ENCODE peak calls at places on chromosomes 11 and 22, in ten cellular contexts. U is heart right ventricle, P is cardiac muscle cell, A is astrocyte, T is spleen, Q is psoas muscle, W is prostate gland, F is body of pancreas, B is stomach, I is left ventricle myocardium inferior. J is an unnamed sample. For H3K27me3 and H3K4me1, the result is how much of the 10 kb centered on the place peaks cover.

GRCh38 chr11:76004400-76004799 is 189.4 kb downstream of the UVRAG start:
- DNase-seq in U (no peak), A (no peak), B (no peak), Q (no peak), T (no peak), I (no peak), F (no peak), P (no peak), W (no peak), J (no peak)

GRCh38 chr11:132033051-132033450 is 662.6 kb downstream of the NTM start:
- DNase-seq in Q (no peak), B (no peak), P (no peak), I (no peak), A (no peak), W (no peak), F (no peak), T (no peak), U (no peak), J (no peak)

GRCh38 chr22:23272371-23272770 is 92.1 kb downstream of the BCR start:
- DNase-seq in Q (no peak), W (no peak), U (no peak), T (no peak), B (no peak), P (no peak), A (no peak), F (no peak), I (no peak), J (no peak)

GRCh38 chr11:113532697-113533424 is 57.7 kb upstream of the DRD2 start:
- DNase-seq in Q (peak), U (peak), T (no peak), W (peak), B (peak), F (peak), I (peak), A (peak), P (peak), J (peak)

GRCh38 chr22:48083502-48083901 is 1321.1 kb downstream of the TBC1D22A start:
- DNase-seq in F (no peak), I (no peak), T (peak), U (no peak), B (no peak), P (no peak), Q (no peak), W (no peak), A (no peak), J (no peak)

GRCh38 chr11:126443120-126443519 is 87.6 kb downstream of the ST3GAL4 start:
- DNase-seq in W (no peak), T (no peak), U (no peak), B (no peak), Q (no peak), I (no peak), P (no peak), F (no peak), A (no peak), J (no peak)

GRCh38 chr11:107769189-107769588 is 57.3 kb upstream of the SLN start:
- DNase-seq in T (no peak), B (no peak), P (no peak), F (no peak), W (no peak), Q (no peak), U (no peak), I (no peak), A (peak), J (no peak)

GRCh38 chr22:17423616-17424015 is 54.4 kb downstream of the CECR2 start:
- DNase-seq in Q (no peak), U (no peak), T (no peak), W (no peak), F (no peak), A (no peak), I (no peak), B (no peak), P (no peak), J (no peak)

GRCh38 chr11:108975641-108976071 is 310.8 kb downstream of the DDX10 start:
- DNase-seq in B (no peak), U (peak), Q (no peak), F (peak), T (no peak), W (no peak), P (peak), I (peak), A (no peak), J (no peak)

GRCh38 chr11:70912226-70912840 is 340.0 kb downstream of the SHANK2 start:
- DNase-seq in A (peak), Q (no peak), B (no peak), P (no peak), I (no peak), F (no peak), U (no peak), T (peak), W (no peak), J (no peak)

GRCh38 chr11:29333993-29334780 is 682.6 kb downstream of the KCNA4 start:
- DNase-seq in A (peak), P (peak), U (no peak), Q (no peak), T (no peak), F (no peak), W (no peak), I (no peak), B (no peak), J (no peak)

GRCh38 chr11:1206391-1207271 is 16.2 kb upstream of the MUC5B start:
- DNase-seq in F (no peak), A (no peak), T (peak), B (no peak), I (no peak), P (no peak), Q (no peak), W (no peak), U (no peak), J (no peak)

GRCh38 chr22:24137595-24137994 is 43.7 kb upstream of the SUSD2 start:
- DNase-seq in T (no peak), P (no peak), W (no peak), U (no peak), Q (no peak), I (no peak), B (no peak), A (peak), F (no peak), J (no peak)

GRCh38 chr11:12201016-12201985 is 90.9 kb downstream of the MICAL2 start:
- DNase-seq in P (peak), U (peak), I (peak), Q (no peak), B (no peak), F (peak), T (no peak), A (peak), W (no peak), J (no peak)

GRCh38 chr11:86508604-86509471 is 134.2 kb downstream of the CCDC81 start:
- DNase-seq in T (no peak), B (no peak), W (no peak), A (peak), F (no peak), I (no peak), Q (no peak), U (no peak), P (no peak), J (no peak)

GRCh38 chr22:31768422-31769059 is 14.7 kb downstream of the DEPDC5 start:
- DNase-seq in W (no peak), F (no peak), P (no peak), I (no peak), Q (no peak), T (no peak), A (no peak), B (no peak), U (no peak), J (no peak)

GRCh38 chr11:66371627-66372415 is at the start of gene SLC29A2:
- DNase-seq in W (peak), P (peak), I (peak), F (peak), A (no peak), Q (peak), T (peak), U (peak), B (peak), J (no peak)

GRCh38 chr11:7571640-7572000 is 57.8 kb downstream of the PPFIBP2 start:
- DNase-seq in T (no peak), U (peak), P (peak), B (peak), F (peak), W (peak), I (peak), Q (peak), A (peak), J (peak)

GRCh38 chr11:76208829-76209670 is 2.7 kb upstream of the WNT11 start:
- DNase-seq in T (peak), P (peak), F (peak), B (peak), W (peak), U (peak), A (no peak), I (peak), Q (peak), J (peak)

GRCh38 chr22:37893583-37893983 is 12.5 kb upstream of the MICALL1 start:
- DNase-seq in U (no peak), F (peak), T (no peak), W (no peak), P (no peak), Q (no peak), I (no peak), B (peak), A (no peak), J (no peak)

GRCh38 chr22:35037089-35037488 is 28.9 kb upstream of the ISX start:
- DNase-seq in A (no peak), I (no peak), T (no peak), W (no peak), F (no peak), U (no peak), Q (no peak), B (no peak), P (peak), J (no peak)

GRCh38 chr11:93784935-93785360 is 866 bp downstream of the MED17 start:
- DNase-seq in Q (no peak), F (no peak), B (no peak), P (peak), U (no peak), A (no peak), I (no peak), W (no peak), T (no peak), J (no peak)
- TF ChIP-seq CTCF in Q (no peak), F (no peak), B (no peak), P (no peak), U (no peak), A (no peak), I (no peak), W (no peak), T (no peak), J (no peak)

DNA sequence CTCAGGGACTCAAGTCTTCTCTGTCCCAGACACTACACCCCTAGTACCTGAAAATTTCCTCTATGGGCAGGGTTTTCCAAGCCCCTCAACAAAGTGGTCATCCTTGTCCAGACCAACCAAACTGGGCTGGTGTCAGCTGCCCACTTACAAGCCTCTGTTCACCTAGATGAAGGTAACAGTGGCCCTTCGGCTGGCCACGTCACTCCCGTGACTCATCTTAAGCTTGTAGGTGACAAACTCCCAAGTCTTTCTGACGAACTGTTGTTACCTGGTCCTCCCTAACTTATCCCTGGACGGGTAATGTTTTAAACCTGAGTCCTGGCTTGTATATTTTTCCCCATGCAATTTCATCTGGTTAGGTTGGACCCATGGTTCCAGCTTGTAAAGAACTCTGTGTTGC is 4.7 kb downstream of the CXCR5 start:
- DNase-seq in T (no peak), A (no peak), U (no peak), P (no peak), I (no peak), W (no peak), F (no peak), B (no peak), Q (no peak), J (no peak)
- H3K27me3 ChIP-seq in T (under half), A (under half), U (under half), P (under half), I (under half), W (under half), F (under half), B (under half), Q (under half), J (under half)

DNA sequence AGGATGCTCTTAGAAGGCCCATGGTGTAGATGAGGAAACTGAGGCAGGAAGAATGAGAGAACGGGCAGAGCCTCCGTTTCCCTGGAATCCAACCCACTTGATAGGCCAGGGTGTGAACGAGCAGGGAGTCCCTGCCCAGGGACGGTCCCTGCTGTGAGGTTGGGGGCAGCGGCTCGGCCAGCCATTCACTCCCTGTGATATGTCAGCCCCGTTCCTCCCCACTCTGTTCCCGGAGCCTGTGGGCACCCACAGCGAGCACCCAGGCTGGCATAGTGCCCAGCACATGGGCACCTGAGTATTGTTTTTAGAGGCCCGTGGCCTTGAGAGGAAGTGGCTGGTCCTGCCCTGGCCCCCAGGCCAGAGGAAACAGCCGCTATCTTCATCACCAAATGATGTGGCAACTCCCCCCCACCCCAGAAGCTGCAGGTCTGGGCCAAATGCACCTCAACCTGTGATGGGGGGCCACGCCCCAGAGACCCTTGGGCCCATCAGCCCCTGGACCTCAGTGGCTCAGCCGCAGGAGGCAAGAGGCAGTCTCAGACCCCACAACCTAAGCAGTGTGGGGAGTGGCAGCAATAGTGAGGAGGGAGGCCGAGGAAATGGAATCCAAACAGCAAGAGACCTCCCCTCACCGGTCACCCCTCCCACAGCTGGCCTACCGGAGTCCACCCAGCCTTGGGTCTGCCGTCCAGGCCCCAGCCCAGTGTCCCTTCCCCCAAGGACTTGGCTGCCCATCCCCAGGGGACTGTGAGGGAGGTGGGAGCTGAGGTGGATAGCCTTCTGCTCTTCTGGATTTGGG is 2.1 kb downstream of the ALDH3B1 start:
- DNase-seq in I (no peak), U (no peak), T (no peak), Q (no peak), F (no peak), P (no peak), W (no peak), A (no peak), B (no peak), J (no peak)
- H3K4me1 ChIP-seq in I (under half), U (under half), T (under half), Q (under half), F (half or more), P (under half), W (under half), A (half or more), B (half or more), J (under half)

DNA sequence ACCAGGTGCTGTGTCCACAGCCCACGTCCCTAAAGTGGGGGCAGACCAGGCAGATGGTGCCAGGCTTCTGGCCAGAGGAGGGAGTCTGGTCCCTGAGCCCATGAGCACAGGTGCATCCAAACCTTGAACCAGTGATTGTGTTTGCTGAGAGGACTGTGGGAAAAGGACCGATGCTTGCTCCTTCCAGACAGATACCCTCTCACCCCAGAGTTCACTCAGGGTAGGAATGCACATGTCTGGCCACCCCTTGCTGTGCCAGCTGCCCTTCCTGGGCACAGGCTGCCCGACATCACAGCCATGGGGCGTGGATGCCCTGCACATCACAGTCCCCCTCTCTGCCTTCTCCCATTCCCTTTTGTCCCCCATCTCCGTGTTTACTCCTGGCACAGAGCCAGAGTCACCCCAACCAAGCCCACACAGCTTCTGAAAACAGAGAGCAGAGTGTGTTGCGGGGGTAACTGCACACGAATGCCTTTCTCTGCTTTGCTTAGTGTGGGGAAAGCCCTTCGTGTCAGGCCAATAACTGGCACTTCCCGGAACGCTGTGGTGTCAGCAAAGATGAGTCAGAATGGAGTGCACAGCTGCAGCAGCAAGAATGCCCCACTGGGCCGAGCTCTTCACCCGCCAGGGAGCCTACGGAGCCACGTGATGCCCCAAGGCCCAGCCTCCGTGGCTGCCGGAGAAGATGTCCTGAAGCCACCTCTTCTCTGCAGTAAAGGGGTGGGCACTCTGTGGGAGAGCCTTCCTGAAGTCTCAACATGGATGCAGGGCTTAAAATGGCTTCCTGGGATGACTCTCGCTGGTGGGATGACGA is 7.6 kb downstream of the CARS1 start:
- DNase-seq in I (peak), T (peak), U (peak), B (peak), W (peak), F (peak), A (peak), Q (peak), P (no peak), J (peak)
- TF ChIP-seq CTCF in I (peak), T (peak), U (peak), B (no peak), W (peak), F (peak), A (peak), Q (peak), P (peak), J (no peak)

GRCh38 chr11:20611892-20612291 is 12.5 kb downstream of the SLC6A5 start:
- DNase-seq in P (no peak), T (no peak), U (no peak), F (no peak), I (no peak), A (no peak), W (no peak), Q (no peak), B (no peak), J (no peak)

GRCh38 chr11:20610825-20611224 is 11.4 kb downstream of the SLC6A5 start:
- DNase-seq in U (no peak), A (no peak), W (no peak), F (no peak), I (no peak), Q (no peak), T (no peak), P (no peak), B (no peak), J (no peak)

GRCh38 chr11:20609727-20610707 is 10.6 kb downstream of the SLC6A5 start:
- DNase-seq in Q (peak), U (peak), P (peak), A (peak), B (peak), T (peak), I (peak), W (peak), F (peak), J (peak)

GRCh38 chr11:20612416-20612815 is 13.0 kb downstream of the SLC6A5 start:
- DNase-seq in U (no peak), A (no peak), Q (no peak), F (no peak), T (no peak), P (no peak), B (no peak), I (no peak), W (no peak), J (no peak)

DNA sequence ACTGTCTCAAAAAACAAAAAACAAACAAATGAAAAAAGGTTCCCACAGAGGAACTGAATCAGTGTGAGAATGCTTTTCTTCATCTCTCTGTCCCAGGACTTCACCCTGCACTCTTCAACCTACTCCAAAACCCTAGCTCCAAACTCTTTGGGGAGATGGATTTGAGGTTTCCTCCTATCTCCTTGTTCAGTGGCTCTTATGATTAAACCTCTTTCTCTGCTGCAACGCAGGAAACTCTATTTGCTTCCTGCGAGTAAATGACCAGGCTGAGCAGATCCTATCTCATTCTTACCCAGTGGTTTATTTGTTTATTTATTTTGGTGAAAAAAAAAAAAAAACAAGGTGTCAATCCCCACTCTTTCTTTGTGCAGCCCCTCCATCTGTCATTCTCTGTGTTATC is 12.0 kb downstream of the SLC6A5 start:
- DNase-seq in A (no peak), I (no peak), P (no peak), F (no peak), B (no peak), W (no peak), Q (no peak), U (no peak), T (no peak), J (no peak)
- H3K27me3 ChIP-seq in A (under half), I (half or more), P (under half), F (under half), B (half or more), W (under half), Q (under half), U (under half), T (under half), J (under half)

GRCh38 chr11:122707111-122707510 is 51.6 kb downstream of the UBASH3B start:
- DNase-seq in Q (no peak), U (no peak), I (no peak), B (no peak), A (no peak), T (no peak), F (no peak), W (no peak), P (no peak), J (no peak)
- H3K4me1 ChIP-seq in Q (under half), U (under half), I (under half), B (under half), A (half or more), T (under half), F (under half), W (under half), P (under half), J (under half)

DNA sequence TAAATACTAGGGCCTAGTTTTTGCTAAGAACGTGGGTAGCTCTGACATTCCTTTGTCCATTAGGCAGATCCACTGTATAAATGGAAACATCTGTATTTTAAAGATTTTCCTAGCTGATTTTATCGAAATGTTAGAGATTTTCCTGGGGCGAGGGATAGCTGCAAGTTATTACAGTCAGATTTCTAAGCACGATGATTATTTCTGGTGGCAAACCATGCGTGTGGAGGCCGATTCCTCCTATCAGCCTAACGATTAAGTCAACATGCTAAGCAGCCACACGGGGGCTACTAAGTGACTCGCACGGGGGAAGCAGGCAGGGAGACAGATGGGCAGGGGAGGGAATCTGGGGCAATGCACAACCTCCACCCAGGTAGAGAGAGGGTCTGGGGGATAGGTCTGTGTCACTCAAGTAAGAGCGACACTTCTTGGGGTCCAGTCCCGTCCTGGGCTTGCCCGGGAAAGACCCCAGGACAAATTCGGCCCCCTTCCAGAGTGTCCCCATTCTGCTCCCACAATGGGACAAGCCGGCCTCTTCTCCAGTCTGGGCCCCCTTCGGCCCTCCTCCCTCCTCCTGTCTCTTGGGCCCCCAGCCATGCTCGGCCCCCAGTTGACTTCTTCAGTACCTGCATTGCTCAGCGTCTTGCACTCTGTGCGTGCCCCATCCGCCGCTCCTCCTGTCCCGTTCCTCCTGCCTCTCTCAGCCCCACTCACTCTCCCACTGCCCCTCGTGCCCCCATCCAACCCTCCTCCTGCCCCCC is 571 bp downstream of the C11orf24 start:
- DNase-seq in U (peak), I (peak), A (peak), W (no peak), P (peak), Q (peak), T (peak), B (peak), F (peak), J (peak)
- TF ChIP-seq CTCF in U (peak), I (peak), A (peak), W (peak), P (peak), Q (peak), T (peak), B (no peak), F (peak), J (no peak)

GRCh38 chr22:46058591-46059519 is 81.9 kb upstream of the WNT7B start:
- DNase-seq in P (no peak), F (peak), Q (peak), U (peak), A (peak), B (peak), W (no peak), I (peak), T (peak), J (peak)
- H3K27me3 ChIP-seq in P (half or more), F (under half), Q (under half), U (under half), A (under half), B (under half), W (under half), I (under half), T (under half), J (under half)